ENCODE peak calls at places on chromosomes 13 and 19, in seven cellular contexts. J is adrenal gland, Z is heart right ventricle, K is neural progenitor cell, A is uterus, G is ovary, C is GM23248. V is an unnamed sample. For H3K9me3, the result is how much of the 10 kb centered on the place peaks cover.

GRCh38 chr13:96072392-96072791 is 17.5 kb upstream of the HS6ST3 start:
- DNase-seq in J (no peak), Z (no peak), K (peak), A (no peak), G (no peak), C (no peak), V (no peak)

GRCh38 chr13:98717256-98717655 is 35.2 kb downstream of the SLC15A1 start:
- DNase-seq in J (no peak), Z (no peak), K (no peak), A (no peak), G (no peak), C (no peak), V (no peak)

GRCh38 chr19:55080915-55081772 is 5.5 kb downstream of the EPS8L1 start:
- DNase-seq in J (peak), Z (peak), K (peak), A (no peak), G (peak), C (peak), V (peak)

GRCh38 chr19:44005968-44006367 is 3.2 kb downstream of the ZNF230 start:
- DNase-seq in J (no peak), Z (no peak), K (no peak), A (no peak), G (no peak), C (peak), V (peak)

GRCh38 chr19:15551183-15552004 is 43.1 kb downstream of the CYP4F22 start:
- DNase-seq in J (peak), Z (no peak), K (no peak), A (peak), G (peak), C (peak), V (peak)

GRCh38 chr19:1251503-1252220 is 3.3 kb downstream of the MIDN start:
- DNase-seq in J (no peak), Z (no peak), K (peak), A (no peak), G (no peak), C (no peak), V (no peak)

GRCh38 chr19:4636151-4636717 is 3.1 kb upstream of the TNFAIP8L1 start:
- DNase-seq in J (no peak), Z (peak), K (peak), A (no peak), G (peak), C (peak), V (peak)

GRCh38 chr19:46296722-46297431 is at the start of gene HIF3A:
- DNase-seq in J (peak), Z (peak), K (peak), A (peak), G (peak), C (peak), V (no peak)

GRCh38 chr19:58182577-58182988 is 278 bp upstream of the ZNF274 start:
- DNase-seq in J (no peak), Z (no peak), K (no peak), A (no peak), G (no peak), C (no peak), V (no peak)

GRCh38 chr19:55454787-55455243 is 6.6 kb downstream of the ISOC2 start:
- DNase-seq in J (no peak), Z (no peak), K (peak), A (no peak), G (no peak), C (peak), V (no peak)

GRCh38 chr13:107866666-107867623 is 348.4 kb downstream of the LIG4 start:
- DNase-seq in J (no peak), Z (no peak), K (peak), A (no peak), G (no peak), C (peak), V (peak)

GRCh38 chr13:114111577-114111976 is 20.8 kb downstream of the RASA3 start:
- DNase-seq in J (no peak), Z (no peak), K (no peak), A (peak), G (no peak), C (peak), V (no peak)

GRCh38 chr13:101291216-101291615 is 125.1 kb downstream of the NALCN start:
- DNase-seq in J (no peak), Z (no peak), K (no peak), A (no peak), G (no peak), C (no peak), V (no peak)

GRCh38 chr13:21901772-21902708 is 231.2 kb downstream of the FGF9 start:
- DNase-seq in J (no peak), Z (no peak), K (no peak), A (peak), G (no peak), C (peak), V (no peak)

GRCh38 chr19:47253467-47253881 is 2.9 kb upstream of the CCDC9 start:
- DNase-seq in J (no peak), Z (no peak), K (no peak), A (no peak), G (no peak), C (peak), V (peak)

GRCh38 chr13:111281751-111282311 is 38.6 kb upstream of the TEX29 start:
- DNase-seq in J (no peak), Z (peak), K (no peak), A (no peak), G (no peak), C (peak), V (peak)

GRCh38 chr19:42626181-42626580 is 31.5 kb upstream of the CEACAM8 start:
- DNase-seq in J (no peak), Z (no peak), K (no peak), A (no peak), G (no peak), C (no peak), V (no peak)

GRCh38 chr13:24644051-24644450 is 36.2 kb upstream of the ATP12A start:
- DNase-seq in J (peak), Z (no peak), K (no peak), A (no peak), G (no peak), C (peak), V (peak)

GRCh38 chr19:40191836-40192646 is 815 bp downstream of the MAP3K10 start:
- DNase-seq in J (peak), Z (peak), K (peak), A (no peak), G (peak), C (peak), V (peak)

GRCh38 chr13:100875392-100876043 is 200.9 kb upstream of the TMTC4 start:
- DNase-seq in J (no peak), Z (no peak), K (no peak), A (no peak), G (no peak), C (peak), V (peak)

GRCh38 chr13:91740811-91741210 is 342.4 kb downstream of the GPC5 start:
- DNase-seq in J (no peak), Z (no peak), K (peak), A (no peak), G (no peak), C (no peak), V (no peak)

GRCh38 chr13:46679369-46680180 is 117.4 kb downstream of the ESD start:
- DNase-seq in J (no peak), Z (peak), K (peak), A (peak), G (no peak), C (peak), V (peak)

GRCh38 chr13:29754486-29754806 is 96.0 kb downstream of the UBL3 start:
- DNase-seq in J (peak), Z (no peak), K (no peak), A (no peak), G (no peak), C (peak), V (peak)

GRCh38 chr13:49731766-49732165 is 40.5 kb upstream of the EBPL start:
- DNase-seq in J (no peak), Z (no peak), K (no peak), A (no peak), G (no peak), C (peak), V (peak)

GRCh38 chr13:31161583-31162150 is at the start of gene HSPH1:
- DNase-seq in J (peak), Z (peak), K (peak), A (peak), G (peak), C (peak), V (peak)

GRCh38 chr13:31154939-31155338 is 6.8 kb downstream of the HSPH1 start:
- DNase-seq in J (no peak), Z (no peak), K (no peak), A (no peak), G (no peak), C (no peak), V (no peak)

GRCh38 chr13:31162151-31163008 is 676 bp upstream of the HSPH1 start:
- DNase-seq in J (peak), Z (peak), K (peak), A (peak), G (peak), C (peak), V (peak)

GRCh38 chr13:31160857-31161582 is 684 bp downstream of the HSPH1 start:
- DNase-seq in J (peak), Z (peak), K (peak), A (peak), G (peak), C (peak), V (peak)

DNA sequence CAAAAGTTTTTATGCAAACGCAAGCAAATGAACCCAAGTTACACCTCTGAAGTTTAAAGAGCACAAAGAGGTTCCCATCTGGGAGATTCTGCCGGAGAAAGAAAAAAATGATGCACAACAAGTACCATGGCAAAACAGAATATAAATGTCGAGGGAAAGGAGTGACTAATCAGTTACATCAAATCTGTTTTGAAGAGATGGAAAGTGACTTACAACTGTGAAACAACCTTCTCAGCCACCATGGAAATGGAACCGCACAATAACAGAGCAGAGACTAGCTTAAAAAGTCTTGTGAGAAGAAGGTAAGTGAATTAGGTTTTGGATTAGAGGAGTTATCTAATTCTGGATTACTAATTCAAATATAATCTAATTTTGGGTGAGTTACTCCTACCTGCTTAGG is 2.4 kb downstream of the HSPH1 start:
- DNase-seq in J (no peak), Z (no peak), K (no peak), A (no peak), G (no peak), C (peak), V (peak)
- H3K27ac ChIP-seq in J (no peak), Z (no peak), K (no peak), A (no peak), G (no peak), C (peak), V (no peak)

GRCh38 chr19:28023064-28023463 is 1189.9 kb downstream of the UQCRFS1 start:
- DNase-seq in J (no peak), Z (no peak), K (no peak), A (no peak), G (no peak), C (peak), V (peak)
- H3K9me3 ChIP-seq in J (under half), Z (under half), K (under half), A (under half), G (under half), C (under half), V (under half)

GRCh38 chr19:6199240-6199983 is 63.9 kb downstream of the ACSBG2 start:
- DNase-seq in J (peak), Z (peak), K (peak), A (peak), G (peak), C (peak), V (peak)
- H3K27ac ChIP-seq in J (no peak), Z (peak), K (no peak), A (peak), G (no peak), C (peak), V (peak)

GRCh38 chr13:53038993-53039392 is 10.4 kb downstream of the OLFM4 start:
- DNase-seq in J (no peak), Z (no peak), K (no peak), A (no peak), G (no peak), C (no peak), V (no peak)

GRCh38 chr13:53041968-53042485 is 13.4 kb downstream of the OLFM4 start:
- DNase-seq in J (no peak), Z (no peak), K (no peak), A (no peak), G (no peak), C (no peak), V (no peak)

GRCh38 chr13:53048880-53049279 is 20.3 kb downstream of the OLFM4 start:
- DNase-seq in J (no peak), Z (no peak), K (no peak), A (no peak), G (no peak), C (no peak), V (no peak)

GRCh38 chr13:53045110-53045509 is 16.5 kb downstream of the OLFM4 start:
- DNase-seq in J (no peak), Z (peak), K (no peak), A (peak), G (peak), C (no peak), V (no peak)

GRCh38 chr13:53042897-53043296 is 14.3 kb downstream of the OLFM4 start:
- DNase-seq in J (no peak), Z (no peak), K (no peak), A (no peak), G (no peak), C (peak), V (no peak)
- H3K9me3 ChIP-seq in J (under half), Z (under half), K (under half), A (under half), G (under half), C (under half), V (under half)

DNA sequence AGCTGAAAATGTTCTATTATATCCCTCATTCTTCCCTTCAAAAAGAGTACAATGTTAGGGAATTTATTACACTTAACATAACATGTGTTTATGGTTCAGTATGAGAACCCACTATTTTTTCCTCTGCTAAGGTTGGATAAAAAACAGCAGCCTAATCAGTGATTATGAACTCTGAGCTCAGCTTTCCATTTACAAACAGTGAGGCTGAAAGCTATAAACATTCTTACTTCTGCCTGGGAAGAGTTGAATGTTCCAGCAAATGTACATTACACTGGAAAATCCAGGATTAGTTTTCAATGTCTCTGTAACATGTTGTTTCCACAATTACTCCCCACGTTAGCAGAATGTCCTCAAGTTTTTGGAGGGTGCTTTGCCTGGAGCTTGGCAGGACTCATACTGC is 150.5 kb downstream of the POSTN start:
- DNase-seq in J (no peak), Z (no peak), K (no peak), A (no peak), G (no peak), C (no peak), V (peak)
- H3K27ac ChIP-seq in J (no peak), Z (no peak), K (no peak), A (peak), G (no peak), C (no peak), V (no peak)

DNA sequence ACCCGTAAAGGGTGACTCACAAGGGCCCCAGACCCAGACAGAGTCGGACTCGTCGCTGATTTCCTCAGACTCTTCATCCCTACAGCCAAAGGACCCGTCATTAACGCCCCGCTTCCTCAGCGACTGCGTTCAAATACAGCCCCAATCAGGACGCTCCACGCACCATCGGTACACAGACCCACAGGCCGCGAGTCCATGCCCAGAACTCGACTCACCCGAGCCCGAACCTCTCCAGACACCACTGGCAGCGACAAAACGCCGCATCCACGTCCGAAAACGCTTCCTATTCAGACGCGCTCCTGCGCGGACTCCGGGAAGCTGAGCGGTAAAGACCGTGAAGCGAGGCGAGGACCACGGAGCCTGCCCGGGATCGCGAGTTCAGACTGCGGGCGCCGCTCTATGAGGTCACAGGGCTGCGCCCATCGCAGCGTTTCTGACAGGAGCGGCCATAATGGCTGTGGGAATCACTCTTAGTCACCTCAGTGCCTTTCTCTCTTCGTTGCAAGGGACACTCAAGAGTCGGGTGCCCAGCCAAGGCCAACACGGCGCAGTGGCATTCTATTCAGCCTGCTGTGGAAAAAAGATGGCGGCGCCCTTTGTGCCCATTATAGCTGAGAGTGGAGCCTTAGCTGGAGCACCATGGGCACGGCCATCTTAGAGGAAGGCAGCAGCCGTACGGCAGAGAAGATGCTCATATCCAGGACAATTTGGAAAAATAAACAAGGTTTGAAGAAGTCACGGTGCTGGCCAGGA is at the start of gene ZNF614:
- DNase-seq in J (peak), Z (peak), K (peak), A (peak), G (peak), C (peak), V (peak)
- H3K9me3 ChIP-seq in J (under half), Z (under half), K (under half), A (under half), G (under half), C (under half), V (under half)

V was measured in fibroblast of lung.